ENCODE peak calls at places on chromosomes 11 and 22, in eight cellular contexts. S is OCI-LY7, P is colonic mucosa, H is IMR-90, Q is heart right ventricle, B is ovary, N is nephron progenitor cell, K is body of pancreas. I is an unnamed sample.

GRCh38 chr22:25630446-25630845 is 66.0 kb downstream of the GRK3 start:
- DNase-seq in S (no peak), P (no peak), H (no peak), Q (no peak), B (no peak), N (no peak), K (no peak), I (no peak)

GRCh38 chr22:16781074-16781763 is 44.0 kb downstream of the XKR3 start:
- DNase-seq in S (no peak), P (no peak), H (no peak), Q (no peak), B (no peak), N (no peak), K (no peak), I (no peak)

GRCh38 chr22:28116261-28116673 is 197.2 kb upstream of the PITPNB start:
- DNase-seq in S (no peak), P (no peak), H (peak), Q (peak), B (peak), N (no peak), K (peak), I (no peak)

GRCh38 chr11:132910016-132910760 is 622.1 kb downstream of the OPCML start:
- DNase-seq in S (no peak), P (no peak), H (no peak), Q (no peak), B (no peak), N (no peak), K (no peak), I (no peak)

GRCh38 chr11:36469881-36470802 is 39.9 kb downstream of the TRAF6 start:
- DNase-seq in S (no peak), P (no peak), H (peak), Q (no peak), B (no peak), N (no peak), K (no peak), I (no peak)

GRCh38 chr11:8033312-8033715 is 46.2 kb downstream of the EIF3F start:
- DNase-seq in S (peak), P (peak), H (peak), Q (peak), B (peak), N (peak), K (peak), I (peak)

GRCh38 chr22:49166211-49166610 is 661.5 kb downstream of the BRD1 start:
- DNase-seq in S (no peak), P (no peak), H (no peak), Q (no peak), B (no peak), N (no peak), K (no peak), I (no peak)

GRCh38 chr11:67465190-67465522 is 3.9 kb downstream of the TMEM134 start:
- DNase-seq in S (no peak), P (peak), H (no peak), Q (no peak), B (no peak), N (no peak), K (no peak), I (no peak)

GRCh38 chr11:44601471-44602370 is 36.3 kb downstream of the CD82 start:
- DNase-seq in S (peak), P (peak), H (no peak), Q (no peak), B (no peak), N (no peak), K (no peak), I (peak)

GRCh38 chr11:123475478-123475877 is 45.4 kb downstream of the GRAMD1B start:
- DNase-seq in S (no peak), P (no peak), H (peak), Q (no peak), B (no peak), N (peak), K (no peak), I (no peak)

GRCh38 chr11:94934836-94935235 is 38.5 kb downstream of the CWC15 start:
- DNase-seq in S (no peak), P (no peak), H (no peak), Q (no peak), B (no peak), N (no peak), K (no peak), I (no peak)

DNA sequence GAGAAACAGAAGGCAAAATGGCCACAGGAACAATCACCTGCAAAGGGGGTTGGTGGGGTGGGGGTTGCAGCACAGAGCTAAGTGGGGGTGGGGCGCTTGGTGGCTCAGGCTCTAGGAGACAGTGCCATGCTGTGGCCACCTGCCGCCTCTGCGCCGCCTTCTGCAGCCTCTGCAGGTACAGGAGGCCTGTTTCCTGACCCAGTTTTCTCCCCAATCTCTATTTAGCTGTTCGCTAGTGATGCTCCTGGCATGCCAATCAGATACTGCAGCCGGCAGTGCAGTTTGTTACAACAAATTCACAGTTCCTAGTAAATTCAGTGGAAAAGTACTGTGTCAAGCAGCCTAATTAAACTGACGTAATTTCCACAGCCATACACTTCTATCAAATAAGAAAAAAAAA is 106.4 kb downstream of the SERGEF start:
- DNase-seq in S (peak), P (no peak), H (no peak), Q (no peak), B (no peak), N (peak), K (no peak), I (peak)
- TF ChIP-seq CTCF in S (peak), P (peak), H (peak), Q (no peak), B (no peak), N (peak), K (no peak), I (no peak)

GRCh38 chr22:30667486-30668305 is at the start of gene DUSP18:
- DNase-seq in S (peak), P (peak), H (peak), Q (peak), B (peak), N (peak), K (peak), I (peak)
- TF ChIP-seq CTCF in S (no peak), P (peak), H (peak), Q (peak), B (peak), N (peak), K (peak), I (no peak)

GRCh38 chr11:119624102-119624615 is 104.8 kb downstream of the NECTIN1 start:
- DNase-seq in S (peak), P (no peak), H (no peak), Q (no peak), B (no peak), N (peak), K (no peak), I (peak)
- TF ChIP-seq CTCF in S (peak), P (peak), H (peak), Q (peak), B (no peak), N (peak), K (peak), I (peak)

GRCh38 chr22:37731804-37732471 is 35.1 kb downstream of the TRIOBP start:
- DNase-seq in S (peak), P (peak), H (no peak), Q (no peak), B (no peak), N (no peak), K (peak), I (no peak)

GRCh38 chr22:37728620-37729019 is 31.8 kb downstream of the TRIOBP start:
- DNase-seq in S (no peak), P (no peak), H (no peak), Q (no peak), B (no peak), N (no peak), K (no peak), I (no peak)

GRCh38 chr22:37725551-37726239 is 28.8 kb downstream of the TRIOBP start:
- DNase-seq in S (no peak), P (no peak), H (no peak), Q (no peak), B (no peak), N (no peak), K (no peak), I (no peak)

GRCh38 chr22:37726240-37726887 is 29.5 kb downstream of the TRIOBP start:
- DNase-seq in S (peak), P (no peak), H (peak), Q (no peak), B (no peak), N (no peak), K (no peak), I (no peak)
- TF ChIP-seq CTCF in S (peak), P (no peak), H (peak), Q (no peak), B (peak), N (no peak), K (no peak), I (no peak)

DNA sequence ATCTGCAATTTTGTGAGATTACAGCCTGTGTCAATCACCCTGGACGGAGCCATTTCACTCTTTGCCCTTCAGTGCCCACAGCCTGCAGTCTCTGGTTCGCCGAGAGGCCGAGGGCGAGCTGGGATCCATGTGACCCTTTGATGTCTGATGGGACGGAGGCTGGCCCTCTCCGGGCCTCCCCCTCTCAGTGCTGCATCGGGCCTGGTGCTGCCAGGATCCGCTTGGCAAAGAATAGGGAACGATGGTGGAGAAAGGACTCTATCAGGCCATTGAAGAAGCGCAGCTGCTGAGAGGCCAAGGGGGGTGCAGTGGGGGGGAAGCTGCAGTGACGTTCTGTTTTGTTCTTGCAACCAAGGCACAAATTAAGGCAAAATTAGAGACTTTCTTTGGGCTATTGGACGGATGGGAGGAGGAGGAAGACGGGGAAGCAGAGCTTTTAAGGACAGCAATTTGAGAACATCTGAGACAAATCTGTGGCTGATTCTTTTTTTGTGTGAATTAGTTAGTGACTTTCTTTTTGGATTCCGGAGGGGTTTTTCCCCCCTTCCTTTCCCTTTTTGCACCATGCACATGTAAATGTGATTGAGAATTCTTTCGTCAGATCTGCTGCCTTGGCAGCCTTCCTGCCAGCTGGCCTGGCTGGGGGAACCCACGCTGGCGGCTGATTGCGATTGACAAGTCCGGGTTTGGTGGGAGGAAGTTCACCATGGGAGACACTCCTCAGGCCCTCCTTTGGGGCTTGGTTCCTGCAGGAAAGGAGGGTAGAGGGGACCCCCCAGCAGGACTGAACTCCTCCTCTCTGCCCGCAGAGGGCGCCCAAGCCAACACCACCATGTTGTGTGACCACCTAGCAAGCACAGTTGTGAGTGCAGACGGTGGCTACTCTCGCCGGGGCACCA is 214.5 kb downstream of the NTM start:
- DNase-seq in S (peak), P (no peak), H (no peak), Q (no peak), B (no peak), N (peak), K (no peak), I (peak)
- TF ChIP-seq CTCF in S (peak), P (no peak), H (peak), Q (no peak), B (no peak), N (peak), K (no peak), I (no peak)

GRCh38 chr22:39943366-39943765 is 16.8 kb upstream of the TMA7B start:
- DNase-seq in S (peak), P (no peak), H (no peak), Q (no peak), B (no peak), N (peak), K (no peak), I (peak)
- TF ChIP-seq CTCF in S (peak), P (no peak), H (no peak), Q (no peak), B (no peak), N (no peak), K (no peak), I (peak)

GRCh38 chr11:77775941-77776340 is 44.6 kb downstream of the RSF1 start:
- DNase-seq in S (no peak), P (no peak), H (no peak), Q (no peak), B (no peak), N (no peak), K (no peak), I (no peak)

GRCh38 chr11:77779935-77780334 is 40.6 kb downstream of the RSF1 start:
- DNase-seq in S (no peak), P (no peak), H (peak), Q (no peak), B (no peak), N (no peak), K (no peak), I (no peak)

GRCh38 chr11:77778549-77778948 is 42.0 kb downstream of the RSF1 start:
- DNase-seq in S (no peak), P (no peak), H (no peak), Q (no peak), B (no peak), N (no peak), K (no peak), I (no peak)

GRCh38 chr11:77778118-77778517 is 42.4 kb downstream of the RSF1 start:
- DNase-seq in S (no peak), P (no peak), H (no peak), Q (no peak), B (no peak), N (no peak), K (no peak), I (no peak)

GRCh38 chr11:77776455-77776854 is 44.1 kb downstream of the RSF1 start:
- DNase-seq in S (peak), P (no peak), H (peak), Q (no peak), B (no peak), N (no peak), K (no peak), I (no peak)
- TF ChIP-seq CTCF in S (peak), P (no peak), H (peak), Q (no peak), B (no peak), N (no peak), K (peak), I (peak)

GRCh38 chr11:20671856-20672546 is 2.6 kb downstream of the NELL1 start:
- DNase-seq in S (no peak), P (no peak), H (no peak), Q (no peak), B (no peak), N (no peak), K (no peak), I (no peak)
- TF ChIP-seq CTCF in S (peak), P (no peak), H (no peak), Q (no peak), B (no peak), N (peak), K (no peak), I (no peak)

DNA sequence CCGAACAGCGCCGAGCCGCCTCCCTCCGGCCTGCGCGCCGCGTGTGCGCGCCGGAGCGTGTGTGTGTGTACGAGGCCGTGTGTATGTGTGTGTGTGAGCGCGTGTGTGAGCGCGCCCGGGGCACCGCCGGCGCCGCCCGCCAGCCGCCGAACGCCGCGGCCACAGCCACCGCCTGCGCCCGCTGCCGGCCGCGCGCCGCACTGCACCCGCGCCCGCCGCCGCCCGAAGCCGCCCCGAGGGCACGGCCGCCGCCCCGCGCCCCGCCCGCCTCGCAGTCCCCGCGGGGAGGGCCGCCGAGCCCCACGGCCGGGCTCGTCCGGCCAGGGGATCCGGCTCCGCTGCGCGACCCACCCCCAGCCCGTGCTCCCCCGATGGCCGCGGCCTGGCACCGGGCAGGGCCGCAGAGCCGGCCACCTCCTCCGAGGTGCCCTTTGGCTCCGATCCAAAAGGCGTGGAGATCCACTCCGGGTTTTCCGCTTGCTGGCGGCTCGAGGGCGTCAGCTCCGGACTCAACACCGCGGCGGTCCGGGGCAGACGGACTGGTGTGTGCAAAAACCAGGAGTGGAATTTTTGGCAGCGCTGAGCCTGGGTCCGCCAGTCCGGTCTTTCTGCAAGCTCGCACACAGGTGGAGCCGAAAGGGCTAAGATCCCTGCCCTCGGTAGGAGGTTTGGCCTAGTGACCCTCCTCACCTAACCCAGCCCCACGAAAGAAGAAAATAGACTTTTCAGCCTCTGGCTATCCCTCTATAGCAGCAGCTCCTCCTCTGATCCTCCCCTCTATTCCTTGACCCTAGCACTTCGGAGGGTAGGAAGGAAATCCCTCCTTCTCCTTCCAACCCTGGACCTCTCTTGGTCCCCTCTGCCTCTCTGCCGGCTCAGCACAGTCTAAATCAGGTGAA is at the start of gene SYT7:
- DNase-seq in S (peak), P (peak), H (peak), Q (peak), B (peak), N (peak), K (peak), I (peak)
- TF ChIP-seq CTCF in S (no peak), P (no peak), H (peak), Q (peak), B (peak), N (no peak), K (peak), I (peak)